ENCODE peak calls at places on chromosomes 4 and X, in eight cellular contexts. C is SK-N-SH, I is ascending aorta, B is foreskin fibroblast, F is breast epithelium, J is H9, S is Peyer's patch, W is astrocyte of the spinal cord. Y is an unnamed sample.

GRCh38 chrX:4182010-4182806 is 468.8 kb upstream of the PRKX start:
- DNase-seq in C (no peak), I (no peak), B (no peak), F (no peak), J (peak; percentile 71), S (no peak), W (no peak), Y (no peak)

GRCh38 chr4:4847011-4847410 is 12.5 kb upstream of the MSX1 start:
- DNase-seq in C (no peak), I (no peak), B (no peak), F (no peak), J (no peak), S (no peak), W (no peak), Y (peak; percentile 3)

GRCh38 chrX:28188526-28188925 is 207.3 kb upstream of the DCAF8L1 start:
- DNase-seq in C (no peak), I (no peak), B (no peak), F (no peak), J (no peak), S (no peak), W (no peak), Y (no peak)

GRCh38 chrX:72021975-72022374 is 109.7 kb downstream of the RTL5 start:
- DNase-seq in C (no peak), I (no peak), B (no peak), F (no peak), J (peak; percentile 42), S (no peak), W (no peak), Y (peak; percentile 15)

GRCh38 chr4:107153228-107153627 is 117.1 kb upstream of the DKK2 start:
- DNase-seq in C (no peak), I (no peak), B (no peak), F (no peak), J (peak; percentile 72), S (no peak), W (no peak), Y (peak; percentile 80)

GRCh38 chr4:70895405-70895804 is 6.8 kb upstream of the MOB1B start:
- DNase-seq in C (no peak), I (no peak), B (no peak), F (peak; percentile 26), J (no peak), S (no peak), W (peak; percentile 78), Y (no peak)

GRCh38 chr4:13705521-13706035 is 78.1 kb upstream of the BOD1L1 start:
- DNase-seq in C (peak; percentile 24), I (no peak), B (peak; percentile 43), F (peak; percentile 89), J (peak; percentile 28), S (no peak), W (no peak), Y (no peak)

GRCh38 chrX:11159149-11159548 is 48.0 kb downstream of the HCCS start:
- DNase-seq in C (no peak), I (no peak), B (no peak), F (no peak), J (no peak), S (no peak), W (no peak), Y (no peak)

GRCh38 chr4:81804849-81805248 is 333.1 kb upstream of the RASGEF1B start:
- DNase-seq in C (no peak), I (no peak), B (no peak), F (no peak), J (no peak), S (no peak), W (no peak), Y (no peak)

GRCh38 chr4:71711044-71711984 is 72.6 kb downstream of the GC start:
- DNase-seq in C (no peak), I (no peak), B (no peak), F (no peak), J (no peak), S (no peak), W (no peak), Y (no peak)

GRCh38 chr4:122041312-122041711 is 89.5 kb upstream of the TRPC3 start:
- DNase-seq in C (no peak), I (no peak), B (no peak), F (no peak), J (no peak), S (no peak), W (no peak), Y (no peak)

DNA sequence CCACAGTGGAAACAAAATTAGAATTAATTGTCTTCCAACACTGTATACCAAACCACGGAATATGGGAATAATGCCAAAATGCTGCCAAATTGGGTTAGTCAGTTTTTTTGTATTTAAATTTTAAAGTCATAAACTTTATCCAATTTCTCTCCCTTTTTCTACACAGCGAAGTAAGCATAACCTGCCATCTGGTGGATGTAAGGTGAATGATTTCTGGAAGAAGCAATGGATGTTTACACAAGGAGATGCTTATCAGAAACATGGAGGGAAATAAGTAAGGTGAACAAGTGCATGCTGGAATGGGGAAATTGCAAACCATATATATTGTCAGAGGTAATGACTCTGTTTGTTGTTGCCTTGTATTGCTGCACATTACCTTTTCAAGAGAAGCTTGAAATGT is 691.9 kb downstream of the TECRL start:
- DNase-seq in C (peak; percentile 3), I (no peak), B (no peak), F (no peak), J (no peak), S (no peak), W (peak; percentile 3), Y (no peak)
- TF ChIP-seq CTCF in C (peak; percentile 53), I (no peak), B (no peak), F (no peak), J (peak; percentile 71), S (peak; percentile 16), W (no peak), Y (peak; percentile 56)

GRCh38 chr4:137532869-137533236 is 559 bp upstream of the PCDH18 start:
- DNase-seq in C (no peak), I (no peak), B (peak; percentile 35), F (no peak), J (no peak), S (no peak), W (peak; percentile 62), Y (no peak)

GRCh38 chr4:137529432-137529831 is 2.9 kb downstream of the PCDH18 start:
- DNase-seq in C (no peak), I (no peak), B (no peak), F (no peak), J (no peak), S (no peak), W (no peak), Y (no peak)

GRCh38 chr4:137531951-137532868 is at the start of gene PCDH18:
- DNase-seq in C (peak; percentile 59), I (peak; percentile 62), B (peak; percentile 98), F (peak; percentile 79), J (peak; percentile 91), S (peak; percentile 30), W (peak; percentile 97), Y (peak; percentile 52)

GRCh38 chr4:137530176-137530575 is 2.1 kb downstream of the PCDH18 start:
- DNase-seq in C (no peak), I (no peak), B (peak; percentile 83), F (no peak), J (no peak), S (no peak), W (peak; percentile 42), Y (no peak)

DNA sequence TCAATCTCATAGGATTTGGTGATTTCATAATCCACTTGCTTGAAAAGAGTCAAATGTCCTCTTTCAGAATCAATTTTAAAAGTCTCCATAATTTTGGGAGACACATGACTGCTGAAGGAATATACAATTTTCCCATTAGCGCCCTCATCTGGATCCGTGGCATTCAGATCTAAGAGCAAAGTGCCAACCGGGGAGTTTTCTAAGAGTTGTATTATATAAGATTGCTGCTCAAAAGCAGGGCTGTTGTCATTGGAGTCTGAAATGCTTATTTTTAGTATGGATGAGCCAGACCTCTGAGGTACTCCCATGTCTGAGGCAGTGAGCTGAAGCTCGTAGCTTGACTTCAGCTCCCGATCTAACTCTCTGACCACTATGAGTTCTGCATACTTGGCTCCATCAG is 1.2 kb downstream of the PCDH18 start:
- DNase-seq in C (peak; percentile 10), I (no peak), B (peak; percentile 86), F (no peak), J (no peak), S (no peak), W (peak; percentile 65), Y (no peak)
- TF ChIP-seq CTCF in C (peak; percentile 80), I (peak; percentile 59), B (peak; percentile 55), F (no peak), J (peak; percentile 57), S (no peak), W (peak; percentile 55), Y (no peak)

DNA sequence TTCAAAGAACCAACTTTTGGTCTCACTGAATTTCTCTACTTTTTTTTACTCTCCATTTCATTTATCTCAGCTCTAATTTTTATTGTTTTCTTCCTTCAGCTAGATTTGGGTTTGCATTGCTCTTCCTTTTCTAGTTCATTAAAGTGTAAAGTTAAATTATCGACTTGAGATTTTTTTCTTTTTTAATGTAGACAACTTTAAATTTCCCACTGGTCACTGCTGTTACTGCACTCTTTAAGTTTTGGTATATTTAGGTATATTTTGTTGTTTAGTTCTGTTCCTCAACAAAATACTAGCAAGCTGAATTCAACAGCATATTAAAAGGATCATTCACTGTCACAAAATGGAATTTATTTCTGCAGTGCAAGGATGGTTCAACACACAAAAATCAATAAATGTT is 572.0 kb upstream of the DIAPH2 start:
- DNase-seq in C (no peak), I (no peak), B (no peak), F (no peak), J (no peak), S (no peak), W (no peak), Y (no peak)
- TF ChIP-seq CTCF in C (peak; percentile 12), I (no peak), B (no peak), F (no peak), J (no peak), S (no peak), W (no peak), Y (peak; percentile 19)

GRCh38 chr4:105715692-105716278 is 7.2 kb downstream of the GSTCD start:
- DNase-seq in C (peak; percentile 17), I (no peak), B (peak; percentile 47), F (no peak), J (no peak), S (no peak), W (peak; percentile 56), Y (no peak)
- TF ChIP-seq CTCF in C (peak; percentile 74), I (peak; percentile 58), B (peak; percentile 26), F (no peak), J (no peak), S (peak; percentile 67), W (peak; percentile 30), Y (peak; percentile 60)

DNA sequence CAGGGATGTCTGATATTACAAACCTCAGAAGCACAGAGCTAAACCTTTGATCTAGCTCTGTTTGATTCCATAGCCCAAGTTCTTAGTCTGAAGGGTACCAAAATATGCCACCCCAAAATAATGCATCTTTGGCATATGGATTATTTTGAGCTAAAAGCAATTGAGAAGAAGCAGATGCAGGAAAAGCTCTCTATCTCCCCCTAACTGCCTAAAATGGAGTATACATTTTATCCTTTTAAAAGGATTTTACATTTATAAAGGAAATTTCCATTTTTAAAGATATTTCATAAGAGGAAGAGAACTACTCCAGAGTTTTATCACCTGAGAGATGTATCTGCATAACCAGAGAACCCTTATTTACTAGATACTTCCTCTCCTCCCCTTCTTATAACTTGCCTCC is 158.7 kb downstream of the ZNF674 start:
- DNase-seq in C (no peak), I (no peak), B (peak; percentile 19), F (no peak), J (no peak), S (no peak), W (no peak), Y (no peak)
- TF ChIP-seq CTCF in C (peak; percentile 57), I (no peak), B (peak; percentile 6), F (no peak), J (peak; percentile 44), S (peak; percentile 25), W (peak; percentile 27), Y (no peak)